ENCODE peak calls at places on chromosomes 1 and 21, in nine cellular contexts. One of them, this sample, is unnamed.

GRCh38 chr1:226980565-226981385 is 40.7 kb downstream of the COQ8A start:
- DNase-seq in right atrium auricular region: no peak
- DNase-seq in PC-3: no peak
- DNase-seq in IMR-90: no peak
- DNase-seq in astrocyte: no peak
- DNase-seq in GM10248: no peak
- DNase-seq in heart right ventricle: peak
- DNase-seq in keratinocyte: no peak
- DNase-seq in GM20000: no peak
- DNase-seq in this sample: no peak

GRCh38 chr1:89809556-89809955 is 11.3 kb upstream of the LRRC8D start:
- DNase-seq in right atrium auricular region: no peak
- DNase-seq in IMR-90: peak
- DNase-seq in PC-3: no peak
- DNase-seq in astrocyte: peak
- DNase-seq in keratinocyte: no peak
- DNase-seq in heart right ventricle: no peak
- DNase-seq in GM10248: no peak
- DNase-seq in GM20000: no peak
- DNase-seq in this sample: peak

GRCh38 chr1:228013322-228014234 is 6.8 kb downstream of the WNT3A start:
- DNase-seq in GM10248: peak
- DNase-seq in right atrium auricular region: no peak
- DNase-seq in PC-3: peak
- DNase-seq in GM20000: no peak
- DNase-seq in astrocyte: no peak
- DNase-seq in IMR-90: no peak
- DNase-seq in heart right ventricle: peak
- DNase-seq in keratinocyte: peak
- DNase-seq in this sample: no peak

GRCh38 chr1:167555971-167556714 is 2.6 kb upstream of the CREG1 start:
- DNase-seq in IMR-90: peak
- DNase-seq in keratinocyte: peak
- DNase-seq in PC-3: peak
- DNase-seq in GM20000: peak
- DNase-seq in astrocyte: peak
- DNase-seq in GM10248: peak
- DNase-seq in right atrium auricular region: peak
- DNase-seq in heart right ventricle: peak
- DNase-seq in this sample: peak

GRCh38 chr1:180151508-180151907 is 3.2 kb upstream of the QSOX1 start:
- DNase-seq in heart right ventricle: no peak
- DNase-seq in astrocyte: peak
- DNase-seq in IMR-90: peak
- DNase-seq in GM20000: no peak
- DNase-seq in keratinocyte: no peak
- DNase-seq in GM10248: no peak
- DNase-seq in PC-3: peak
- DNase-seq in right atrium auricular region: no peak
- DNase-seq in this sample: peak

GRCh38 chr1:16938351-16939321 is 16.9 kb downstream of the CROCC start:
- DNase-seq in right atrium auricular region: no peak
- DNase-seq in GM20000: no peak
- DNase-seq in keratinocyte: no peak
- DNase-seq in IMR-90: no peak
- DNase-seq in astrocyte: no peak
- DNase-seq in PC-3: no peak
- DNase-seq in heart right ventricle: no peak
- DNase-seq in GM10248: no peak
- DNase-seq in this sample: no peak

GRCh38 chr21:43949499-43950208 is 62.5 kb upstream of the TRAPPC10 start:
- DNase-seq in PC-3: no peak
- DNase-seq in astrocyte: no peak
- DNase-seq in GM10248: no peak
- DNase-seq in IMR-90: no peak
- DNase-seq in heart right ventricle: no peak
- DNase-seq in right atrium auricular region: no peak
- DNase-seq in keratinocyte: no peak
- DNase-seq in GM20000: no peak
- DNase-seq in this sample: no peak

GRCh38 chr21:16084776-16085364 is 355.1 kb downstream of the USP25 start:
- DNase-seq in GM20000: no peak
- DNase-seq in GM10248: no peak
- DNase-seq in keratinocyte: no peak
- DNase-seq in heart right ventricle: peak
- DNase-seq in right atrium auricular region: peak
- DNase-seq in IMR-90: peak
- DNase-seq in PC-3: peak
- DNase-seq in astrocyte: peak
- DNase-seq in this sample: peak

GRCh38 chr1:53114581-53115400 is 27.6 kb downstream of the SLC1A7 start:
- DNase-seq in keratinocyte: no peak
- DNase-seq in PC-3: no peak
- DNase-seq in heart right ventricle: no peak
- DNase-seq in right atrium auricular region: no peak
- DNase-seq in IMR-90: no peak
- DNase-seq in GM10248: no peak
- DNase-seq in astrocyte: no peak
- DNase-seq in GM20000: no peak
- DNase-seq in this sample: no peak

GRCh38 chr1:85554630-85555327 is 25.8 kb upstream of the CCN1 start:
- DNase-seq in keratinocyte: no peak
- DNase-seq in GM10248: no peak
- DNase-seq in GM20000: no peak
- DNase-seq in astrocyte: peak
- DNase-seq in PC-3: peak
- DNase-seq in right atrium auricular region: no peak
- DNase-seq in IMR-90: peak
- DNase-seq in heart right ventricle: no peak
- DNase-seq in this sample: peak

GRCh38 chr1:240031009-240031408 is 60.7 kb upstream of the FMN2 start:
- DNase-seq in right atrium auricular region: no peak
- DNase-seq in heart right ventricle: no peak
- DNase-seq in GM10248: no peak
- DNase-seq in GM20000: no peak
- DNase-seq in keratinocyte: no peak
- DNase-seq in IMR-90: peak
- DNase-seq in PC-3: peak
- DNase-seq in astrocyte: peak
- DNase-seq in this sample: peak

GRCh38 chr21:43712268-43712942 is 6.5 kb upstream of the PDXK start:
- DNase-seq in GM10248: no peak
- DNase-seq in IMR-90: peak
- DNase-seq in heart right ventricle: no peak
- DNase-seq in astrocyte: peak
- DNase-seq in right atrium auricular region: no peak
- DNase-seq in PC-3: peak
- DNase-seq in keratinocyte: no peak
- DNase-seq in GM20000: no peak
- DNase-seq in this sample: peak

GRCh38 chr1:1358433-1359201 is at the start of gene MXRA8:
- DNase-seq in PC-3: no peak
- DNase-seq in IMR-90: peak
- DNase-seq in GM10248: no peak
- DNase-seq in heart right ventricle: peak
- DNase-seq in astrocyte: peak
- DNase-seq in keratinocyte: no peak
- DNase-seq in GM20000: no peak
- DNase-seq in right atrium auricular region: peak
- DNase-seq in this sample: peak

GRCh38 chr1:60970081-60970509 is 112.3 kb upstream of the NFIA start:
- DNase-seq in GM20000: no peak
- DNase-seq in astrocyte: no peak
- DNase-seq in GM10248: no peak
- DNase-seq in heart right ventricle: no peak
- DNase-seq in PC-3: peak
- DNase-seq in IMR-90: peak
- DNase-seq in right atrium auricular region: no peak
- DNase-seq in keratinocyte: no peak
- DNase-seq in this sample: peak
- TF ChIP-seq CTCF in GM20000: no peak
- TF ChIP-seq CTCF in astrocyte: peak
- TF ChIP-seq CTCF in GM10248: no peak
- TF ChIP-seq CTCF in heart right ventricle: peak
- TF ChIP-seq CTCF in PC-3: peak
- TF ChIP-seq CTCF in IMR-90: peak
- TF ChIP-seq CTCF in right atrium auricular region: peak
- TF ChIP-seq CTCF in keratinocyte: no peak
- TF ChIP-seq CTCF in this sample: peak

DNA sequence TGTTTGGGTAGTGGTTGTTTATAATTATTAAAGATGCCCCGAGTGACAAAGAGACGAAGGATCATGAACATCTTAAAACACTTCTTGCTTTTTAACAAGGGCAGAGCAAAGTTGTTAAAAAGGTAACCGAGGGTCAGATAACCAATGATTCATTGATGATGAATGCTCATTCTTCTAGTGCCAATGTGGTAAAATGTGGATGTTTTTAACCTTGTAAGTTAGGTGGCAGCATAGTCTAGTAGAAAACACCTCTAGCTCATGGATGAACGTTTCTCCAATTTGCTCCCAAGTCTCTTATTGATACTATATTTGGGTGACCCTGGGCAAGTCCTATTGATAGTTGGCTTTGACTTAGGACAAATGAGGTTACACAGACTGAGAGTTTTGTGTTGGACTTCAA is 167.9 kb downstream of the KIF26B start:
- DNase-seq in right atrium auricular region: no peak
- DNase-seq in keratinocyte: no peak
- DNase-seq in IMR-90: no peak
- DNase-seq in astrocyte: peak
- DNase-seq in GM10248: no peak
- DNase-seq in PC-3: peak
- DNase-seq in heart right ventricle: no peak
- DNase-seq in GM20000: no peak
- DNase-seq in this sample: peak
- TF ChIP-seq CTCF in right atrium auricular region: no peak
- TF ChIP-seq CTCF in keratinocyte: no peak
- TF ChIP-seq CTCF in IMR-90: no peak
- TF ChIP-seq CTCF in astrocyte: no peak
- TF ChIP-seq CTCF in GM10248: no peak
- TF ChIP-seq CTCF in PC-3: peak
- TF ChIP-seq CTCF in heart right ventricle: peak
- TF ChIP-seq CTCF in GM20000: no peak
- TF ChIP-seq CTCF in this sample: peak

DNA sequence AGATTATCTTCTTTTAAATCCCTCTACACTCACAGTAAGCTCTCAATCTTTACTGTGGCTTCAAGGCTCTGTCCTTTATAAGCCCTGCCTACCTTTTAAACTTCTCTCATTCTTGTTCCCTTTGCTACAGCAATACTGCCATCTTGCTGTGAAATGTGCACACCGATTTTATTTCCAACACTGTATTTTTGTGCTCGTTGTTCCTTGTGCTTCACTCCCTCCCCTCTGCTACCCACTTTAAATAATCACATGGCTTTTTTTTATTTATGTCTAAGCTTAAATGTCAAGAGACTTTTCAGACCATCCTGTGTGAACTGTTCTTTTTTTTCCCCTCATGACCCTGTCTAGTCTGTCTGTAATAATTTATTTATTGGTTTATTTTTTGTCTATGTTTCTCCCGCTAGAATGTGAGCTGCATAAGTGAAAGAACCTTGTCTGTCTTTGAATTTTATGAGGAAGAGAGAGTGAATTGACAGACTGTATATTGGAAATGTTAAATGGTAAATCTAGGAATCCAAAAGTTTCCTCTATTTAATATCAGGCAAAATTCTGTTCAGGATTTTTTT is 45.7 kb downstream of the ABCD3 start:
- DNase-seq in right atrium auricular region: no peak
- DNase-seq in PC-3: peak
- DNase-seq in keratinocyte: peak
- DNase-seq in astrocyte: peak
- DNase-seq in IMR-90: peak
- DNase-seq in GM20000: peak
- DNase-seq in GM10248: peak
- DNase-seq in heart right ventricle: no peak
- DNase-seq in this sample: peak
- TF ChIP-seq CTCF in right atrium auricular region: peak
- TF ChIP-seq CTCF in PC-3: peak
- TF ChIP-seq CTCF in keratinocyte: peak
- TF ChIP-seq CTCF in astrocyte: peak
- TF ChIP-seq CTCF in IMR-90: peak
- TF ChIP-seq CTCF in GM20000: peak
- TF ChIP-seq CTCF in GM10248: peak
- TF ChIP-seq CTCF in heart right ventricle: peak
- TF ChIP-seq CTCF in this sample: peak

GRCh38 chr1:206808615-206809014 is 36.3 kb upstream of the IL10 start:
- DNase-seq in astrocyte: peak
- DNase-seq in GM20000: peak
- DNase-seq in IMR-90: peak
- DNase-seq in heart right ventricle: no peak
- DNase-seq in keratinocyte: no peak
- DNase-seq in GM10248: no peak
- DNase-seq in PC-3: peak
- DNase-seq in right atrium auricular region: no peak
- DNase-seq in this sample: peak

GRCh38 chr1:206805357-206805756 is 33.1 kb upstream of the IL10 start:
- DNase-seq in GM20000: no peak
- DNase-seq in heart right ventricle: no peak
- DNase-seq in GM10248: no peak
- DNase-seq in astrocyte: no peak
- DNase-seq in IMR-90: no peak
- DNase-seq in right atrium auricular region: no peak
- DNase-seq in keratinocyte: no peak
- DNase-seq in PC-3: no peak
- DNase-seq in this sample: no peak

GRCh38 chr1:206812456-206812855 is 40.2 kb upstream of the IL10 start:
- DNase-seq in heart right ventricle: no peak
- DNase-seq in astrocyte: no peak
- DNase-seq in IMR-90: no peak
- DNase-seq in PC-3: no peak
- DNase-seq in keratinocyte: no peak
- DNase-seq in GM20000: no peak
- DNase-seq in GM10248: no peak
- DNase-seq in right atrium auricular region: no peak
- DNase-seq in this sample: no peak

GRCh38 chr1:206814716-206815341 is 42.5 kb upstream of the IL10 start:
- DNase-seq in keratinocyte: no peak
- DNase-seq in PC-3: no peak
- DNase-seq in GM20000: no peak
- DNase-seq in heart right ventricle: peak
- DNase-seq in right atrium auricular region: no peak
- DNase-seq in GM10248: no peak
- DNase-seq in IMR-90: peak
- DNase-seq in astrocyte: peak
- DNase-seq in this sample: peak

DNA sequence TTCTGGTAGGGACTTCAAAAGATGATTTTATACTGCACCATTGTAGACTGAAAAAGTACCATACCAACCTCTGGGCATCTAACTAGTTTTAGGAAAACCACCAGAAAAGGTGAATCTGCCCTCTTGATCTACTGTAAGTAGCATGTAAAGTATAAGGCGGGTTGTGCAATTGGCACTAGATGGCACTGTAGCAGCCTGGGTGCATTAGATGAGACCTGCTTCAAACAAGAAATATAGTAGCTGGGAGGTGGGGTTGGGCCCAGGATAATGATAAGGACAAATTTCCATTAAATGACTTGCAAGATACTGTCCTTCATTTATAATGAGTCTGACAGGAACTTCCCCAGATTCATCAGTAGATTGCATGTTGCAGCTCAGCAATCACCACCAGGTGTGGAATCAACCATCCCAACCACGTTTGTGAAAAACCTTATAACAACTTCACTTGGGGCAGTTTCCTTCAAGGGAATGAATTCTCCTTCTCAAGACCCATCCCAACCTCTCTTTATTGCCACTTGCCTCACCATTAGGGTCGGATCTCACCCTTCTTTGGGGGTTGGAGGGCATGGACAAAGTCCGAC is 37.3 kb upstream of the IL10 start:
- DNase-seq in astrocyte: no peak
- DNase-seq in GM10248: no peak
- DNase-seq in GM20000: no peak
- DNase-seq in IMR-90: peak
- DNase-seq in heart right ventricle: no peak
- DNase-seq in right atrium auricular region: no peak
- DNase-seq in keratinocyte: no peak
- DNase-seq in PC-3: peak
- DNase-seq in this sample: peak
- TF ChIP-seq CTCF in astrocyte: peak
- TF ChIP-seq CTCF in GM10248: peak
- TF ChIP-seq CTCF in GM20000: no peak
- TF ChIP-seq CTCF in IMR-90: peak
- TF ChIP-seq CTCF in heart right ventricle: peak
- TF ChIP-seq CTCF in right atrium auricular region: no peak
- TF ChIP-seq CTCF in keratinocyte: peak
- TF ChIP-seq CTCF in PC-3: peak
- TF ChIP-seq CTCF in this sample: peak

This sample was measured in HFFc6.